ENCODE peak calls at places on chromosome 11, in six cellular contexts. I is stomach, R is Panc1, G is vagina, P is sigmoid colon, L is GM23338. F is an unnamed sample.

GRCh38 chr11:105229257-105229656 is 89.7 kb upstream of the CARD18 start:
- DNase-seq in G (no peak), P (no peak), L (no peak), I (no peak), R (no peak), F (no peak)

GRCh38 chr11:11291432-11292015 is 61.5 kb downstream of the CSNK2A3 start:
- DNase-seq in R (no peak), I (no peak), P (peak), L (no peak), G (no peak), F (no peak)

GRCh38 chr11:68838572-68838964 is 3.1 kb downstream of the CPT1A start:
- DNase-seq in G (no peak), R (no peak), P (peak), L (no peak), I (no peak), F (no peak)

GRCh38 chr11:135006800-135007199 is 594.8 kb upstream of the B3GAT1 start:
- DNase-seq in P (no peak), L (no peak), I (no peak), G (no peak), R (no peak), F (no peak)

GRCh38 chr11:68932933-68933577 is 29.4 kb downstream of the IGHMBP2 start:
- DNase-seq in G (no peak), L (no peak), P (no peak), R (no peak), I (no peak), F (peak)

GRCh38 chr11:75328426-75329277 is 22.8 kb downstream of the ARRB1 start:
- DNase-seq in G (no peak), I (peak), L (peak), R (peak), P (peak), F (peak)

GRCh38 chr11:460331-461199 is 10.5 kb downstream of the PTDSS2 start:
- DNase-seq in G (no peak), R (no peak), L (no peak), I (no peak), P (no peak), F (peak)

GRCh38 chr11:69662021-69662698 is 13.0 kb downstream of the LTO1 start:
- DNase-seq in R (no peak), L (peak), P (no peak), G (no peak), I (no peak), F (peak)

GRCh38 chr11:25052844-25053243 is 556.0 kb downstream of the LUZP2 start:
- DNase-seq in G (no peak), R (no peak), P (no peak), L (no peak), I (no peak), F (no peak)

GRCh38 chr11:65121447-65121864 is 478 bp downstream of the FAU start:
- DNase-seq in I (no peak), L (peak), P (peak), R (no peak), G (no peak), F (peak)

GRCh38 chr11:19419813-19420212 is 179.1 kb upstream of the E2F8 start:
- DNase-seq in R (no peak), P (no peak), G (peak), L (no peak), I (no peak), F (no peak)

GRCh38 chr11:68525930-68526329 is 65.4 kb downstream of the PPP6R3 start:
- DNase-seq in R (no peak), P (no peak), G (no peak), L (no peak), I (no peak), F (no peak)

GRCh38 chr11:26741036-26741435 is 19.2 kb upstream of the SLC5A12 start:
- DNase-seq in R (no peak), G (no peak), L (no peak), I (no peak), P (no peak), F (no peak)

GRCh38 chr11:105718641-105719040 is 108.8 kb downstream of the GRIA4 start:
- DNase-seq in R (peak), P (no peak), G (no peak), L (peak), I (no peak), F (no peak)

GRCh38 chr11:108733479-108734116 is 68.7 kb downstream of the DDX10 start:
- DNase-seq in R (no peak), I (no peak), L (peak), G (no peak), P (no peak), F (no peak)

GRCh38 chr11:62804310-62805043 is 763 bp downstream of the NXF1 start:
- DNase-seq in P (no peak), I (peak), L (no peak), G (no peak), R (no peak), F (no peak)

DNA sequence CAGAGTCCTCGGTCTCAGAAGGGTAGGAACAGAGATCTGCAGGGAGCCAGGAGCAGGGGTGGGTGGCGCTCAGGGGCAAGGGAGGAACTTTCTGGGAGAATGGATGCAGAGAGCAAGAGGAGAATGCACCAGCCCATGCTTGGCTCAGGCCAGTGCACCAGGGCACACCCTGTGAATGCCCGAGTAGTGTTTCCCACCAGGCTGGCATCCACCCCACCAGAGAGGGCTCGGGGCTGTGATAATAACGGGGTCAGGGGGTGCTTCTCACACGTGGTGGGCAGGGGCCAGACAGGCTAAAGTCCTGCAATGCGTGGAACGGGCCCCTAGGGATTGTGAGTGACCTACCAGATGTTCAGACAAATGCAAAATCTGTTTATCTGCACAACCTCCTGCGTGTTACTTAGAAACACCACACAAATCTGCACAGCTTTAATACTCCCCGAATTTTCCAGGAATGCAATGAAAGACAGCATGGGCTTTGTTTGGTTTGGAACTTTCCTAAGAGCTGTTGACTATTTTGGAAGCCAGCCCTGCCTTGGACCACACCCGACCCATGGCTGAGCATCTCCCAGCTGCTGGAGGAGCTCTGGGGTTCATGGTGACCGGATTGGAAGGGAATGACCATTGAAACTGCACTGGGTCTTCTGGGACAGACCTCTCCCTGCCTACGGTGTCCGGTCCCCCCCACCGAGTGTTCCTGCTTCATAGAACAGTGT is 368.2 kb downstream of the SHANK2 start:
- DNase-seq in P (no peak), L (no peak), G (no peak), I (no peak), R (no peak), F (no peak)
- H3K27ac ChIP-seq in P (no peak), L (no peak), G (no peak), I (no peak), R (no peak), F (no peak)

GRCh38 chr11:125460275-125460674 is 35.8 kb downstream of the FEZ1 start:
- DNase-seq in P (no peak), R (no peak), L (no peak), G (peak), I (no peak), F (no peak)
- TF ChIP-seq CTCF in P (no peak), R (no peak), L (no peak), G (no peak), I (no peak), F (no peak)

DNA sequence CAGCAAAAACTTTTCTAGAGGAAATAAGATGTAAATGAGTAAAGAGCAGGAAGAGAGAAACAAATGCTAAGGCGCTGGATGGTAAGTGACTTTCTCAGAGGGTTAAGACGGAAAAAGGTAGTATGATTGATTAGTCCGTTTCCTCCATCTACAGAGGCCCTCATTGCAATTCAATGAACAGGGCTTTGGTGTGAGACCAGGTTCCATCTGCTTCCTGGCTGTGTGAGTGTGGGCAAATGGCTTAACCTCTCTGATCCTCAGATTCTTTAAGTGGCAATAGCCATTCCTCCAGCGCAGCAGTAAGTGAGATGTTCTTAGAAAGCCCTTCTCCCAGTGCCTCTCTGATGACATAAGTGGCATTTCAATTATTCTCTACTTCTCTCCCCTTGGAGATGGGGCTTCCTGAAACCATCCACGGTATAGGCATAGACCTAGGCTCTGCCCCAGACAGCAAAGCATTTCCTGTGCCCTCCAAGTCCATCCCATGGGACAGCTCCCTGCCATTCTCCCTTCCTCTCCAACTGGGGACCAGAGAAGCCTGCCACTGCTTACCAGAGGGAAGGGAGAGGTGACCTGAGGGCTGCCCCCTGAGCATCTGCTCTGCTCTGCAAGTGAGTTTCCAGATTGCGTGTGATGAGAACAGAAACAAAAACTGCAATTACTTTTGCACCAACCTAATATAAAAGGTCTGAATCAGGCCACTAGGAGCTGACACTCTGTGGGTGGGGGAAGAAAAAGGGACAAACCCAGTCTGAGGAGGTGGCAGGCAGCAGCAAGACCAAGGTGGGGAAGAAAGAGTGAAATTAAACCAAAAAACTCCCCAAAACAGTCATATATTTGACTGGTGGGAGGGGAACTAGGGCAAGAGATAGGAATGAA is 12.7 kb upstream of the CD44 start:
- DNase-seq in L (no peak), P (no peak), R (no peak), I (no peak), G (no peak), F (no peak)
- TF ChIP-seq POLR2AphosphoS5 in L (no peak), P (no peak), R (no peak), I (no peak), G (no peak), F (no peak)

GRCh38 chr11:111550258-111550657 is 9.7 kb downstream of the LAYN start:
- DNase-seq in I (no peak), R (no peak), L (no peak), G (no peak), P (no peak), F (no peak)

GRCh38 chr11:111559791-111560190 is 19.3 kb downstream of the LAYN start:
- DNase-seq in R (no peak), L (no peak), I (no peak), G (no peak), P (no peak), F (no peak)

GRCh38 chr11:111557425-111558111 is 17.0 kb downstream of the LAYN start:
- DNase-seq in I (no peak), G (no peak), P (no peak), L (no peak), R (peak), F (no peak)

GRCh38 chr11:111554532-111554931 is 14.0 kb downstream of the LAYN start:
- DNase-seq in L (no peak), R (no peak), P (no peak), I (no peak), G (no peak), F (no peak)

DNA sequence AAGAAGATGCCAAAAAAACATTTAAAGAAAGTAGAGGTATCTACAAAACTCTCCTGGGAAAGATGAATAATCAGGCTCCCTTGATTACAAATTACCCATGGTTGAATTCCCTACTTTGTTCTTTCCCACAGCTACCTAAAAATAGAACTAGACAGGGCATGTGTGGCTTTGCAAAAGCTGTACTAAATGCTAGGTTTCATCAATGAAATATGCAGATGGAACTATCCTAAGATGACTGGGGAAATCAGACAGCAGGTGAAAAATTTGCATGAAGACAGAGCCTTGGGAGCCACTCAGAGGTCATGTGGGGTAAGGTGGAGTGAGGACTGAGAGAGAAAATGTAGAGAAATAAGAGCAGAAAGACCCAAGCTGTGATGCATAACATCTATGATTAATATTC is 14.7 kb downstream of the LAYN start:
- DNase-seq in L (no peak), G (no peak), I (no peak), R (no peak), P (no peak), F (no peak)
- H3K27ac ChIP-seq in L (no peak), G (no peak), I (no peak), R (no peak), P (peak), F (no peak)

GRCh38 chr11:10181811-10182210 is 112.2 kb downstream of the SBF2 start:
- DNase-seq in I (no peak), P (no peak), R (peak), L (peak), G (no peak), F (no peak)
- TF ChIP-seq CTCF in I (no peak), P (no peak), R (peak), L (peak), G (no peak), F (no peak)

DNA sequence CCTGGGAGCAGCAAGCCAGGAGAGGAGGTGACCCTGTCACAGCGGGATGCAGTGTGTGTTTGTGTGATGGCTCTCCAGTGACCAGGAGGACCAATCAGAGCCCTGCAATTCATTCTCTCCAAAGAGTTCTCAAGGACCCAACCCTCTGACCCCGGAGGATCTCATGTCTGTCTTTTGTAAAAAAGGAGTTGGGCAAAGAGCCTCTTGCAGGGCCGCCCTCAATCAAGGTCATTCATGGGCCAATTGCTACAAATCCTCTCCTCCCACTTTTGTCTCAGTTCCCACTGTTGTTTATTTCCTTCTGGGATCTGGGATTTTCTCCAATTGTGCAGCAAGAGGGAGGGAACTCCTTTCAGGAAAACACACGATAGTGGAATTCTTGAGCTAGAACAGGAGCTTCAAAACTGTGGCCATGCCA is 4.0 kb downstream of the TECTA start:
- DNase-seq in G (peak), I (no peak), L (no peak), R (no peak), P (peak), F (no peak)
- TF ChIP-seq POLR2AphosphoS5 in G (no peak), I (peak), L (no peak), R (no peak), P (peak), F (no peak)

DNA sequence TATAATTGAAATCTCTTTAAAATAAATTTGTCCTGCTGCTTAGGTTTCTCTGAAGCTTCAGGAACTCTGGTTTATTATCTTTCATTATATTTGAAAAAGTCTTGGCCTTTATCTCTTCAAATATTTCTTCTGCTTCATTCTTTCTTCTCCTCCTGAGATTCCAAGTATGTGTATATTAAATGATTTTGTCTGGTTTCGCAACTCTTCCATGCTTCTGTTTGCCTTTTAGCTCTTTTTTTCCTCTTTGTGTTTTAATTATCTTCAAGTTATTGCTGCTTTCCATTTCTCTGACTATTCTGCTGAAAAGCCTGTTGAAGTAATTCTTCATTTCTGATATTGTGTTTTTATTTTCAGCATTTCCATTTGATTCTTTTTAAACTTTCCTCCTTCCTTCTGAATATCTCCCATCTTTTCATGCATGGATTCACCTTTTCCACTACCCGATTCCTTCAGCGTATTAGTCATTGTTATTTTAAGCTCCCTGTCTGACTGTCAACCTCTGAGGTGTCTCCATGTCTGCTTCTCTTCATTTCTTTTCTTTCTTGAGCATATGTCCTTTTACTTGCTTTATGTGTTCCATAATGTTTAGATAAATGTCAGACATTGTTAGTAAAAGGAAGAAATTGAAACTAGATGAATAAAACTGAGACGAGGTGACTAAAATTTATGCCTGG is 46.6 kb upstream of the CTSC start:
- DNase-seq in P (no peak), G (no peak), I (no peak), L (no peak), R (no peak), F (no peak)
- H3K27ac ChIP-seq in P (peak), G (no peak), I (no peak), L (no peak), R (peak), F (no peak)

DNA sequence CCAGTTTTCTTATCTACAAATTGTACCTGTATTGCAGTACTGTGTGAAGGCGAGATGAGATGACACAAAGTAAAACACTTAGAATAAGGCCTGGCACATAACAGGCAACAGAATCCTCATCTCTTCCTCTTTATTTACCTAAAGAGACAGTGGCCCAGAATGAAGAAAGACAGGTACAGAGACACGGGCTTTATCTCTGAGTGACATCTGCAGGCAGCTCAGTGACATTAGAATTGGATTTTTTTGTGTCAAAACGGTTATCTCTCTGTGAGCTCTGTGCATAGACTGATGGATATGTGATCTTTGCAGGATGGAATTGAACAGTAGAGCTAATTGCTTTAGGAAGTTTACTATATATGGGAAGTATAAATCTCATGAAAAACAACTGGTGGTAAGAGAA is 36.2 kb upstream of the TRPC6 start:
- DNase-seq in R (no peak), I (no peak), P (no peak), G (no peak), L (no peak), F (no peak)
- TF ChIP-seq CTCF in R (no peak), I (no peak), P (no peak), G (no peak), L (peak), F (no peak)